ENCODE peak calls at places on chromosomes 4 and X, in seven cellular contexts. X is cardiac fibroblast, S is Ammon's horn, V is choroid plexus epithelial cell, L is Kasumi-1, C is GM20000, J is AG08396. B is an unnamed sample.
A peak's percentile ranks its signal among the peaks of the same experiment; 100 is the strongest.

GRCh38 chr4:109648266-109648996 is 54.8 kb downstream of the CASP6 start:
- DNase-seq in X (no peak), S (no peak), V (peak; percentile 40), L (peak; percentile 6), C (peak; percentile 27), J (no peak), B (peak; percentile 21)

GRCh38 chrX:2451456-2452316 is 49.1 kb downstream of the DHRSX start:
- DNase-seq in X (peak; percentile 61), S (no peak), V (peak; percentile 79), L (no peak), C (no peak), J (peak; percentile 11), B (no peak)

GRCh38 chrX:16807548-16807947 is 21.3 kb downstream of the TXLNG start:
- DNase-seq in X (no peak), S (no peak), V (no peak), L (no peak), C (no peak), J (peak; percentile 63), B (no peak)

GRCh38 chr4:126839066-126839465 is 793.7 kb upstream of the INTU start:
- DNase-seq in X (peak; percentile 28), S (no peak), V (peak; percentile 35), L (no peak), C (no peak), J (no peak), B (no peak)

GRCh38 chrX:103831342-103831802 is 685 bp downstream of the RAB9B start:
- DNase-seq in X (no peak), S (no peak), V (no peak), L (no peak), C (peak; percentile 8), J (no peak), B (no peak)

GRCh38 chr4:71406459-71406963 is 67.7 kb downstream of the SLC4A4 start:
- DNase-seq in X (peak; percentile 41), S (no peak), V (no peak), L (no peak), C (no peak), J (peak; percentile 21), B (no peak)

GRCh38 chrX:9882669-9883446 is 84.3 kb upstream of the CLDN34 start:
- DNase-seq in X (peak; percentile 79), S (no peak), V (peak; percentile 55), L (no peak), C (no peak), J (no peak), B (no peak)

GRCh38 chr4:173257732-173258717 is 76.1 kb downstream of the HMGB2 start:
- DNase-seq in X (peak; percentile 80), S (peak; percentile 87), V (peak; percentile 88), L (peak; percentile 83), C (peak; percentile 47), J (peak; percentile 58), B (no peak)

GRCh38 chr4:25101836-25102235 is 58.4 kb downstream of the SEPSECS start:
- DNase-seq in X (no peak), S (no peak), V (no peak), L (no peak), C (no peak), J (no peak), B (no peak)

GRCh38 chrX:72714471-72714916 is 388 bp upstream of the PHKA1 start:
- DNase-seq in X (peak; percentile 90), S (peak; percentile 46), V (peak; percentile 78), L (peak; percentile 55), C (no peak), J (peak; percentile 60), B (no peak)

GRCh38 chr4:184822356-184822755 is 3.4 kb downstream of the ACSL1 start:
- DNase-seq in X (no peak), S (no peak), V (no peak), L (no peak), C (no peak), J (no peak), B (no peak)

GRCh38 chr4:88604978-88605678 is 12.8 kb downstream of the HERC3 start:
- DNase-seq in X (no peak), S (no peak), V (no peak), L (no peak), C (no peak), J (no peak), B (no peak)

GRCh38 chr4:120555058-120555457 is 367.5 kb downstream of the PRDM5 start:
- DNase-seq in X (no peak), S (no peak), V (no peak), L (no peak), C (no peak), J (no peak), B (no peak)

GRCh38 chr4:147755567-147756295 is 23.8 kb downstream of the ARHGAP10 start:
- DNase-seq in X (peak; percentile 41), S (peak; percentile 10), V (peak; percentile 44), L (no peak), C (no peak), J (peak; percentile 29), B (no peak)

GRCh38 chr4:120850048-120850599 is 72.4 kb downstream of the PRDM5 start:
- DNase-seq in X (peak; percentile 41), S (no peak), V (peak; percentile 52), L (no peak), C (no peak), J (peak; percentile 48), B (no peak)

GRCh38 chrX:28586891-28587635 is at the start of gene IL1RAPL1:
- DNase-seq in X (peak; percentile 81), S (peak; percentile 80), V (peak; percentile 84), L (no peak), C (peak; percentile 1), J (peak; percentile 37), B (no peak)

GRCh38 chrX:41670108-41670507 is 18.7 kb upstream of the GPR34 start:
- DNase-seq in X (no peak), S (no peak), V (no peak), L (no peak), C (no peak), J (no peak), B (no peak)

GRCh38 chr4:1004557-1005485 is 6.6 kb upstream of the FGFRL1 start:
- DNase-seq in X (no peak), S (no peak), V (no peak), L (no peak), C (no peak), J (no peak), B (no peak)

GRCh38 chr4:118772149-118773081 is 63.5 kb downstream of the SEC24D start:
- DNase-seq in X (peak; percentile 83), S (peak; percentile 54), V (peak; percentile 84), L (peak; percentile 74), C (peak; percentile 44), J (no peak), B (no peak)

GRCh38 chr4:83535945-83536648 is at the start of gene GPAT3:
- DNase-seq in X (no peak), S (peak; percentile 27), V (peak; percentile 58), L (peak; percentile 57), C (peak; percentile 48), J (peak; percentile 88), B (no peak)

GRCh38 chr4:133151301-133151680 is 2.2 kb downstream of the PCDH10 start:
- DNase-seq in X (no peak), S (peak; percentile 84), V (peak; percentile 8), L (no peak), C (peak; percentile 13), J (no peak), B (no peak)

GRCh38 chrX:88437563-88437962 is 309.5 kb upstream of the CPXCR1 start:
- DNase-seq in X (no peak), S (no peak), V (no peak), L (no peak), C (no peak), J (no peak), B (no peak)

GRCh38 chr4:74933562-74934015 is 673 bp downstream of the PARM1 start:
- DNase-seq in X (no peak), S (no peak), V (peak; percentile 2), L (peak; percentile 22), C (peak; percentile 23), J (peak; percentile 12), B (no peak)

B was measured in GM12878.